ENCODE peak calls at places on chromosomes 4 and X, in four cellular contexts. P is dorsolateral prefrontal cortex, T is cardiac muscle cell, D is foreskin fibroblast. A is an unnamed sample.

GRCh38 chr4:94068712-94069111 is 139.0 kb upstream of the SMARCAD1 start:
- DNase-seq in P (no peak), T (no peak), D (no peak), A (no peak)

GRCh38 chrX:65679071-65679540 is 11.7 kb downstream of the MSN start:
- DNase-seq in P (no peak), T (no peak), D (peak), A (no peak)

GRCh38 chr4:8702516-8703400 is 110.2 kb downstream of the CPZ start:
- DNase-seq in P (no peak), T (no peak), D (no peak), A (no peak)

GRCh38 chr4:20292739-20293138 is 41.0 kb downstream of the SLIT2 start:
- DNase-seq in P (no peak), T (no peak), D (no peak), A (no peak)

GRCh38 chr4:141871086-141871485 is 234.7 kb downstream of the IL15 start:
- DNase-seq in P (no peak), T (no peak), D (peak), A (no peak)

GRCh38 chr4:124111922-124112321 is 600.6 kb downstream of the ANKRD50 start:
- DNase-seq in P (no peak), T (peak), D (peak), A (peak)

GRCh38 chrX:16204538-16204937 is 37.3 kb downstream of the MAGEB17 start:
- DNase-seq in P (no peak), T (no peak), D (no peak), A (no peak)

GRCh38 chrX:12360991-12361598 is 222.8 kb downstream of the FRMPD4 start:
- DNase-seq in P (no peak), T (no peak), D (peak), A (no peak)

GRCh38 chrX:48854898-48855297 is 19.5 kb upstream of the PCSK1N start:
- DNase-seq in P (no peak), T (no peak), D (peak), A (no peak)

GRCh38 chrX:21812628-21813027 is 26.8 kb upstream of the MBTPS2 start:
- DNase-seq in P (no peak), T (no peak), D (no peak), A (no peak)

GRCh38 chr4:78654809-78655208 is 103.2 kb downstream of the ANXA3 start:
- DNase-seq in P (no peak), T (no peak), D (peak), A (no peak)

GRCh38 chrX:48713847-48714246 is 17.3 kb downstream of the SUV39H1 start:
- DNase-seq in P (no peak), T (no peak), D (no peak), A (no peak)

GRCh38 chr4:4529412-4529811 is 12.4 kb downstream of the STX18 start:
- DNase-seq in P (no peak), T (no peak), D (no peak), A (no peak)

GRCh38 chr4:4535590-4535989 is 6.3 kb downstream of the STX18 start:
- DNase-seq in P (no peak), T (no peak), D (no peak), A (no peak)

GRCh38 chr4:4534515-4535145 is 7.2 kb downstream of the STX18 start:
- DNase-seq in P (no peak), T (no peak), D (no peak), A (no peak)

GRCh38 chr4:4532371-4532770 is 9.5 kb downstream of the STX18 start:
- DNase-seq in P (no peak), T (no peak), D (no peak), A (no peak)

GRCh38 chr4:4533461-4534169 is 8.2 kb downstream of the STX18 start:
- DNase-seq in P (no peak), T (no peak), D (no peak), A (peak)
- TF ChIP-seq CTCF in P (no peak), T (no peak), D (no peak), A (no peak)

DNA sequence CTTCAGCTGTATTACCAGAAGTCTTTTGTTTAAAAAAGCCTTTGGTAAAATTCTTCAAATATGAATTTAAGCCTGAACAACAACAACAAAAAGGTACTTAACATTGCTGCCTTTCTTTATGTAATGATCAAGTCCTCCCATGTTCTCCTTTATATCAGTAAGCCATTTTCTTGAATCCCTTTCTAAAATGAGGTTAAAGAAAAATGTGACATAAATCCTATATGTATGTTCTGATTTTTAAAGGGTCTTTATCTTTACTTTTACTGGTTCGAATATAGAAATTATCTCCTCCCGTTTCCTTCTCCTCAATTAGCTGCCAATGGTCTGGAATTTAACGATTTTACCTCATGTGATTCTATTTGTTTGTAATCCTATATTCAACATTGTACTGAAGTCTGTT is 522.8 kb downstream of the IL1RAPL1 start:
- DNase-seq in P (no peak), T (no peak), D (no peak), A (no peak)
- H3K4me3 ChIP-seq in P (no peak), T (no peak), D (no peak), A (no peak)

GRCh38 chrX:70481424-70481823 is 36.8 kb downstream of the DLG3 start:
- DNase-seq in P (no peak), T (peak), D (no peak), A (no peak)
- TF ChIP-seq CTCF in P (no peak), T (no peak), D (no peak), A (no peak)

GRCh38 chr4:109592367-109592766 is 32.3 kb downstream of the MCUB start:
- DNase-seq in P (no peak), T (no peak), D (no peak), A (peak)

GRCh38 chr4:109589119-109589518 is 29.1 kb downstream of the MCUB start:
- DNase-seq in P (no peak), T (no peak), D (no peak), A (no peak)

GRCh38 chr4:109589605-109590004 is 29.6 kb downstream of the MCUB start:
- DNase-seq in P (no peak), T (no peak), D (no peak), A (no peak)

GRCh38 chr4:109590841-109591357 is 30.9 kb downstream of the MCUB start:
- DNase-seq in P (no peak), T (no peak), D (no peak), A (no peak)

GRCh38 chr4:109588176-109588575 is 28.1 kb downstream of the MCUB start:
- DNase-seq in P (no peak), T (no peak), D (no peak), A (no peak)
- H3K4me3 ChIP-seq in P (no peak), T (no peak), D (no peak), A (no peak)

DNA sequence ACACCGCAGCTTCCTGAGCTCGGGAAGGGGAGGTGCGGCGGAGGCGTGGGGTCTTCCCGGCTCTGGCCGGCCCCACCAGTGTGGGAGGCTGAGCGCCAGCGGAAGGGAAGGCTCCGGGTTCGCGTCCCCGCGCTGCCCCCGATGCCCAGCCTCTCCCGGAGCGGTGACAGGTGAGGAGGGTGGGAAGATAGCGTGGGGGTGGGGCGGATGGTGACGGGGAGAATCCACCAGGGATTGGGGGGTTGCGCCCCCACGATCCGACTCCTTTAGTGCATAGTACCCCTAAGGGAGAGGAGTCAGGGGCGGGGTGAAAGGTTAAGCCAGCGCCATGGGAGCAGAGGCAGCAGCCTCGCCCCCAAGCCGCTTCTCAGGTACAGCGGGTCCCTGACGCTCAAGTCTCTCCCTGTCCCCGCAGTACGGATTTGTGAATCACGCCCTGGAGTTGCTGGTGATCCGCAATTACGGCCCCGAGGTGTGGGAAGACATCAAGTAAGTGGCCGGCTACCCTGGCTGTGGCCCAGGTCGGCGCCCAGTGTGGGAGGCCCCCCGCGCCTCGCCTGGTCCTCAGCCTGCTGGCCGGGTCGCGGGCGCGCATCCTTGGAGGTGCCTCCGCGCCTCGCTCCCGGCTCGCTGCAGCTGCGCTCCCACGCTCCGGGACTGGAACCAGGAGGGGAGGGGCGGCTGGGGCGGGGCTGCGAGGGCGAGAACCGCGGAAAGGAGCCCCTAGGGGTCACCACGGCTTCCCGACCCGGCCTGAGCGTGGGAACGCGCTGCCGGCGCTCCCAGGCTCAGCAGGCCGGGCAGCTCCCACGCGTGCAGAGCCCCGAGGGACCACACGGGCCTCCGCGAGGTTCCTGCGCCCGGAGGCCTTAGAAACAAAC is 791 bp downstream of the GUCY1B1 start:
- DNase-seq in P (peak), T (peak), D (peak), A (no peak)
- TF ChIP-seq CTCF in P (no peak), T (no peak), D (no peak), A (no peak)

A was measured in epithelial cell of proximal tubule.